ENCODE peak calls at places on chromosomes 11 and 22, in four cellular contexts. K is SHP77; V is neural progenitor cell; M is activated naive CD8-positive, alpha-beta T cell treated with anti-CD3 and anti-CD28 coated beads, Interleukin-2, amount 50 U/mL, for 24 hours. F is an unnamed sample.

GRCh38 chr11:62974848-62975522 is 9.8 kb downstream of the SLC22A6 start:
- DNase-seq in V (peak; percentile 67), M (peak; percentile 24), K (peak; percentile 20), F (peak; percentile 15)

GRCh38 chr11:34223021-34223813 is 117.8 kb downstream of the NAT10 start:
- DNase-seq in M (no peak), K (no peak), V (peak; percentile 30), F (no peak)

GRCh38 chr11:107683807-107684206 is 28.0 kb downstream of the SLN start:
- DNase-seq in V (peak; percentile 31), K (peak; percentile 2), M (no peak), F (no peak)

GRCh38 chr11:121435132-121435531 is 17.0 kb upstream of the SORL1 start:
- DNase-seq in V (no peak), K (no peak), M (no peak), F (no peak)

GRCh38 chr11:118175031-118175531 is 1.4 kb downstream of the SCN2B start:
- DNase-seq in M (no peak), V (no peak), K (no peak), F (no peak)

GRCh38 chr11:107157146-107157808 is 139.0 kb upstream of the GUCY1A2 start:
- DNase-seq in K (no peak), M (no peak), V (peak; percentile 52), F (no peak)

GRCh38 chr11:108199446-108200321 is 22.8 kb downstream of the NPAT start:
- DNase-seq in M (peak; percentile 69), K (no peak), V (no peak), F (no peak)

GRCh38 chr11:118002010-118002540 is 15.9 kb downstream of the IL10RA start:
- DNase-seq in K (no peak), V (no peak), M (peak; percentile 56), F (no peak)

GRCh38 chr22:30020511-30020910 is 59.8 kb upstream of the HORMAD2 start:
- DNase-seq in M (no peak), V (no peak), K (peak; percentile 7), F (no peak)

GRCh38 chr11:118644496-118644895 is 35.0 kb downstream of the TREH start:
- DNase-seq in K (no peak), V (no peak), M (no peak), F (no peak)

GRCh38 chr11:102197759-102198158 is 87.5 kb downstream of the YAP1 start:
- DNase-seq in M (no peak), K (no peak), V (peak; percentile 91), F (no peak)

GRCh38 chr11:84437129-84438123 is 1151.3 kb upstream of the CCDC90B start:
- DNase-seq in V (peak; percentile 66), M (no peak), K (no peak), F (no peak)